ENCODE peak calls at places on chromosomes 7 and 10, in nine cellular contexts. P is AG09309; X is dorsolateral prefrontal cortex; R is naive thymus-derived CD4-positive, alpha-beta T cell; K is amniotic stem cell; C is NCI-H1105; L is NCI-H1092 treated with DMSO at 0.1 percent for 48 hours; D is GM23248; Y is iPS-NIHi11. B is an unnamed sample.

GRCh38 chr10:6918305-6918704 is 338.2 kb upstream of the PRKCQ start:
- DNase-seq in C (no peak), K (no peak), X (no peak), Y (peak), L (no peak), P (no peak), R (peak), D (peak), B (peak)

GRCh38 chr7:68216046-68216445 is 1219.4 kb downstream of the TYW1 start:
- DNase-seq in C (no peak), L (no peak), X (no peak), P (no peak), D (no peak), R (no peak), K (no peak), Y (peak), B (no peak)

GRCh38 chr10:31650010-31650409 is 278.6 kb downstream of the ARHGAP12 start:
- DNase-seq in K (peak), C (no peak), X (no peak), P (peak), L (no peak), D (peak), R (no peak), Y (no peak), B (no peak)

GRCh38 chr7:44309271-44310091 is 15.9 kb downstream of the CAMK2B start:
- DNase-seq in R (peak), X (no peak), C (no peak), K (no peak), L (peak), D (peak), Y (peak), P (no peak), B (peak)

GRCh38 chr7:45103958-45104843 is 7.3 kb downstream of the TBRG4 start:
- DNase-seq in P (no peak), C (no peak), L (no peak), Y (no peak), X (no peak), R (no peak), D (no peak), K (no peak), B (no peak)

GRCh38 chr7:53983505-53983904 is 558.7 kb upstream of the VSTM2A start:
- DNase-seq in K (no peak), R (no peak), D (no peak), L (no peak), C (no peak), P (no peak), Y (no peak), X (no peak), B (no peak)

GRCh38 chr10:34320265-34320664 is 494.8 kb downstream of the PARD3 start:
- DNase-seq in C (peak), P (no peak), Y (no peak), D (no peak), R (no peak), K (no peak), X (no peak), L (peak), B (no peak)

GRCh38 chr10:97597778-97598177 is 8.3 kb downstream of the C10orf62 start:
- DNase-seq in X (no peak), K (no peak), R (no peak), L (no peak), D (peak), P (no peak), Y (no peak), C (no peak), B (no peak)

GRCh38 chr7:46485481-46486065 is 564.5 kb upstream of the IGFBP3 start:
- DNase-seq in X (no peak), L (no peak), Y (no peak), R (no peak), C (no peak), P (peak), D (peak), K (no peak), B (no peak)